ENCODE peak calls at places on chromosomes 7 and 10, in eight cellular contexts. V is heart right ventricle; A is AG04450; S is CD8-positive, alpha-beta memory T cell; U is astrocyte; T is mammary epithelial cell; H is Panc1; Q is endothelial cell of umbilical vein. P is an unnamed sample.

GRCh38 chr10:7121154-7121797 is 289.6 kb downstream of the SFMBT2 start:
- DNase-seq in U (no peak), H (peak), T (peak), S (peak), V (peak), A (no peak), Q (peak), P (no peak)

GRCh38 chr7:98163704-98164478 is 47.3 kb upstream of the BHLHA15 start:
- DNase-seq in Q (peak), S (no peak), H (no peak), U (peak), A (no peak), T (peak), V (no peak), P (no peak)

GRCh38 chr10:125094111-125094705 is 66.2 kb downstream of the CTBP2 start:
- DNase-seq in S (no peak), Q (no peak), T (no peak), V (no peak), A (no peak), U (no peak), H (no peak), P (no peak)

GRCh38 chr10:114749545-114749944 is 72.0 kb upstream of the FHIP2A start:
- DNase-seq in T (no peak), V (no peak), H (no peak), Q (no peak), A (no peak), U (no peak), S (no peak), P (no peak)

GRCh38 chr10:123019264-123019663 is 10.5 kb downstream of the ACADSB start:
- DNase-seq in T (no peak), V (no peak), A (no peak), Q (no peak), U (no peak), S (no peak), H (no peak), P (no peak)

GRCh38 chr10:21423850-21424249 is 101.6 kb downstream of the SKIDA1 start:
- DNase-seq in H (no peak), U (no peak), A (no peak), Q (no peak), S (no peak), T (no peak), V (no peak), P (no peak)

GRCh38 chr7:26293569-26294308 is 2.1 kb downstream of the SNX10 start:
- DNase-seq in S (peak), A (no peak), U (no peak), H (no peak), V (no peak), T (no peak), Q (no peak), P (no peak)

GRCh38 chr7:141915565-141915964 is 634 bp upstream of the OR9A4 start:
- DNase-seq in T (peak), H (no peak), S (no peak), V (no peak), U (no peak), Q (no peak), A (no peak), P (no peak)

GRCh38 chr10:32155075-32155516 is 98.9 kb upstream of the KIF5B start:
- DNase-seq in T (peak), A (no peak), S (no peak), U (peak), V (no peak), Q (peak), H (no peak), P (no peak)

GRCh38 chr10:113030453-113030852 is 80.4 kb downstream of the TCF7L2 start:
- DNase-seq in Q (no peak), T (peak), A (no peak), U (peak), S (no peak), H (no peak), V (no peak), P (no peak)

GRCh38 chr7:67653856-67654442 is 657.3 kb downstream of the TYW1 start:
- DNase-seq in U (no peak), A (no peak), Q (no peak), S (no peak), V (no peak), H (no peak), T (no peak), P (no peak)

GRCh38 chr7:27153526-27153925 is 1.1 kb upstream of the HOXA3 start:
- DNase-seq in V (no peak), H (no peak), A (no peak), U (no peak), T (no peak), S (no peak), Q (no peak), P (peak)

GRCh38 chr7:36344618-36345017 is 45.0 kb upstream of the ANLN start:
- DNase-seq in A (no peak), S (no peak), Q (no peak), T (no peak), V (no peak), U (no peak), H (no peak), P (no peak)

GRCh38 chr10:43700306-43700705 is 51.6 kb upstream of the ZNF32 start:
- DNase-seq in V (no peak), Q (no peak), T (no peak), A (no peak), H (no peak), S (no peak), U (peak), P (no peak)

GRCh38 chr7:94392391-94392782 is 2.3 kb upstream of the COL1A2 start:
- DNase-seq in A (no peak), V (no peak), U (no peak), H (no peak), S (no peak), Q (no peak), T (no peak), P (no peak)

DNA sequence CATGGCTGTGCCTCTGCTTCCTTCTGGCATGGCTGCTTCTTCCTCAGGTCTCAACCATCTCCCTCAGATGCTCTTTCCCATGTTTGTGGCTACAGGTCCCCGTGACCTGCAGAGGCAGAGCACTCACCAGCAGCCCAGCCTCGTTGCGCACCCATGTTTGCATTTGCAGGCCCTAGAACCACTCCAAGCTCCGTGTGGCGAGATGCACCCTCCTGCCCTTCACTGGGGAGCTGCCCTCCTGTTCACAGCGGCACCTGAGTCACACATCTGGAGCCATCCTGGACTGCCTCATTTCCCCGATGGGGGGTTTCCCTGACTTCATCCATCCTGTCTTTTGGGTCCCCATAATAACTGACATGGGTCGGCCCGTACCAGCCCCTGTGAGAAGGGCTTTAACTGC is 35.9 kb downstream of the EGFR start:
- DNase-seq in V (no peak), Q (no peak), U (no peak), T (no peak), H (no peak), A (no peak), S (no peak), P (no peak)
- H3K27ac ChIP-seq in V (no peak), Q (no peak), U (peak), T (peak), H (peak), A (peak), S (no peak), P (no peak)

DNA sequence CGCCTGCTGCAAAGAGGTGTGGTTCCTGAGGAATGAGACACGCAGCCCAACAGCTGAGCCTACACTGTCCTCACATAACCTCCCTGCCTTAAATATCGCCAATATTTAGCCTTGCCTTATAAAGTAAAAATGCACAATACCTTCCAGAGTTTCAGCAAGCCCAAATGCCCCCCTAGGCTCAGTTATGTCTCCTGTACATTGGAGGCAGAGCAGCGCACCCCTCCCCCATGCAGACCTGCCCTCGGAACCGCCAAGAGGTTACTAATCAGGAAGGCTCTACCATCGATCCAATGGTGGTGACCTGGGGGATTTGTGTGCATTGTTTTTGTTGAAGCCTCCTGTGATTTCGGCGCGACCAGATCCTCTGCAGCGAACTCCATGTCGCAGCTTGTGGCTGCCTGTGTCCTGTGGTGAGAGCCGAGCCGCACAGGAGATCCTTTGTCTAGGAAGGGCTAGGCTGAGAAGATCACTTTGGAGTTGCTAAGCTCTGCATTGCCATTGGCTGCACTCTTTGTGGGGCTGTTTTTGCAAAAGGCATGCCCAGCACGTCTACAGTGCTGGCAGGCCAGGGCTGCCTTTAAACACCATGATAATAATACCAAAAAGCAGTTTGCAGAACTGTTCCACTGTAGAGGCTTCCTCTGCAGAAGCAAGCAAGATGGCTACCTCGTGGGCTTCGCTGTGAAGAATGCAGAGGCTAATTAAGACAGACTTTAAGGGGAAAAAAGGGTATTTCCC is 40.1 kb downstream of the TET1 start:
- DNase-seq in A (peak), S (peak), H (peak), Q (peak), U (peak), T (peak), V (peak), P (peak)
- H3K27ac ChIP-seq in A (peak), S (peak), H (peak), Q (peak), U (peak), T (peak), V (peak), P (peak)

DNA sequence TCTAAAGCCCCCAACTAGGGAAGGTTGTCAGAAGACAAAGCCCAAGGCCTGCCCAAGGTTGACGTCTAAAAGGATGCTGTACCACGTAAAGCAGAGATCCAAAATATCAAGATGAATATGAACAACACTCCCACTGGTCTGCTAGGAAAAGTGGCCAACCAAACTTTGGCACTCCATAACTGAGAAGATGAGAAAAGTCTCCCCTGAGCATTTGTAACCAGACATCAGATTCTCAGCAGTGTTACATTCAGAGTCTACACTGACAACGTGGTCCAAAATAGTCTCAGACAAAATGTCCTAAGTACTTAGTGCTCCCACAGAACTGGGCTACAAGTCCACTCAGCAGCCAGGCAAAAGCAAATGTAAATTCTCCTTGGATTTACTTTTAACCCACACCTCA is 185.0 kb upstream of the NOBOX start:
- DNase-seq in S (no peak), A (no peak), Q (no peak), H (no peak), V (no peak), T (no peak), U (no peak), P (no peak)
- H3K27ac ChIP-seq in S (no peak), A (no peak), Q (no peak), H (no peak), V (peak), T (no peak), U (no peak), P (no peak)

GRCh38 chr10:103855852-103856496 is 598 bp upstream of the SH3PXD2A start:
- DNase-seq in S (no peak), T (no peak), Q (no peak), A (no peak), V (no peak), H (no peak), U (no peak), P (no peak)

GRCh38 chr10:103853428-103854264 is 1.7 kb downstream of the SH3PXD2A start:
- DNase-seq in H (no peak), Q (no peak), S (no peak), V (no peak), U (no peak), A (no peak), T (no peak), P (no peak)

GRCh38 chr10:103855424-103855823 is at the start of gene SH3PXD2A:
- DNase-seq in Q (peak), S (no peak), A (no peak), V (peak), T (no peak), U (no peak), H (no peak), P (peak)

GRCh38 chr10:103854265-103854686 is 1.1 kb downstream of the SH3PXD2A start:
- DNase-seq in A (no peak), V (no peak), Q (no peak), U (no peak), T (no peak), H (no peak), S (no peak), P (no peak)

GRCh38 chr10:103854687-103855423 is 521 bp downstream of the SH3PXD2A start:
- DNase-seq in S (no peak), Q (peak), T (no peak), V (peak), U (no peak), H (no peak), A (no peak), P (no peak)
- H3K27ac ChIP-seq in S (no peak), Q (no peak), T (peak), V (peak), U (no peak), H (peak), A (peak), P (no peak)

GRCh38 chr10:132574783-132575319 is 37.3 kb downstream of the INPP5A start:
- DNase-seq in S (no peak), Q (no peak), U (peak), A (no peak), H (no peak), T (no peak), V (no peak), P (no peak)

GRCh38 chr10:132575320-132576201 is 38.0 kb downstream of the INPP5A start:
- DNase-seq in V (no peak), U (peak), T (no peak), Q (peak), A (peak), H (peak), S (no peak), P (no peak)

GRCh38 chr10:132572545-132572937 is 35.0 kb downstream of the INPP5A start:
- DNase-seq in T (no peak), V (no peak), S (no peak), Q (no peak), A (no peak), U (peak), H (peak), P (no peak)

GRCh38 chr10:132571565-132572544 is 34.3 kb downstream of the INPP5A start:
- DNase-seq in V (no peak), S (peak), U (peak), T (peak), Q (peak), A (peak), H (peak), P (no peak)

GRCh38 chr10:132574288-132574687 is 36.7 kb downstream of the INPP5A start:
- DNase-seq in A (no peak), T (no peak), Q (no peak), U (no peak), S (no peak), H (no peak), V (no peak), P (no peak)
- H3K27ac ChIP-seq in A (no peak), T (no peak), Q (no peak), U (no peak), S (no peak), H (peak), V (no peak), P (no peak)

GRCh38 chr10:116548301-116548700 is 2.6 kb downstream of the PNLIP start:
- DNase-seq in Q (no peak), U (no peak), H (no peak), A (no peak), S (no peak), V (no peak), T (no peak), P (no peak)

GRCh38 chr10:116542007-116542677 is 3.6 kb upstream of the PNLIP start:
- DNase-seq in Q (no peak), H (no peak), T (no peak), A (no peak), V (no peak), S (no peak), U (no peak), P (no peak)

GRCh38 chr10:116540814-116541213 is 4.9 kb upstream of the PNLIP start:
- DNase-seq in Q (no peak), U (no peak), T (no peak), V (no peak), A (no peak), H (no peak), S (no peak), P (no peak)

GRCh38 chr10:116545122-116545521 is 609 bp upstream of the PNLIP start:
- DNase-seq in S (no peak), U (no peak), Q (no peak), T (no peak), H (no peak), V (no peak), A (no peak), P (no peak)

DNA sequence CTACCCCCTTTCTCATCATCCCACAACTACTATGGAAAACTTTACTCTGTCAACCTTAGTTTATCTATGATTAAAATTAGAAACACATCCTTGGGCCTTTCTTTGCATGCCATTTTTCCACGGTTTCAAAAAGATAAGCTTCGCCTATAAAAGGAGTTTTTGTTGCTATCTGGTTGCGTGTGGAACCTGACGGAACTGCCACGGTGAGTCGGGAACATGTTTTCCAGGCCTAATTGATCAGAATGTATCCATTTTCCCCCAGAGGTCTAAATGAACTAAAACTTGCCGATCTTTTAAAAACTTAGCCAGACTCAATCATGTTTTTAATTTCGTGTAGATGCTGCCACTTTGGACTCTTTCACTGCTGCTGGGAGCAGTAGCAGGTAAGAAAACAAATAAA is at the start of gene PNLIP:
- DNase-seq in V (no peak), T (no peak), A (no peak), H (no peak), U (no peak), S (no peak), Q (no peak), P (no peak)
- H3K27ac ChIP-seq in V (no peak), T (no peak), A (no peak), H (no peak), U (no peak), S (no peak), Q (no peak), P (no peak)

DNA sequence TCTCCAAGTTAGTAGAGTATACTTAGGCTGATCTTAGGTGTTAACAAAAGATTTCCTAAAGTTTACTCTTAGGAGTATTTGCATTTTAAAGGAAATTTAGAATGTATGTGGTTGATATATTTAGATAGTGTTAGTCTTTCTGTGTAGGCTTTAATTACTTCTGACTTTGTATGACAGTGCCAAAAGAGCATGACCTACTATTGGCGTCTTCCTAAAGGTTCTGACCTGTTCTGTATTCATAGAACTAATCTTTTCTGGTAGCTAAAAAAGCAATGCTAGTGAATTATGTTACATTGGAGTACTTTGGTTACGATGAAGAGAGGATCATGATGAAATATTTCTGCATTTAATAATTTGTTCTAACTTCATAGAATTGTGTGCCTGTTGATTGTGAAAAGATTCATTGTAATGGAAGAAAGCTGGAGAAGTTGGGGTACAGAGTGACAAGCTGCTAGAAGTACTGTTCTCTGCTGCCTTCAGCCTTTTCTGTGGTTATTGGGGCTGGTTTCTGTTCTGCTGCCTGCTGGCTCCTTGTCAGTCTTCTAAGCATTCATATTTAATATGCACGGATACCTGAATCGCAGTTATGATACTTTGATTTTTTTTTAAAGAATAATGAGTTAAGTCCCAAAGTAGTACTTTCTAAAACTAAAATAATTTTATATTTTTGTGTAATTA is 13.2 kb downstream of the WAC start:
- DNase-seq in U (no peak), Q (no peak), S (no peak), T (no peak), A (no peak), H (no peak), V (no peak), P (no peak)
- H3K27ac ChIP-seq in U (no peak), Q (no peak), S (no peak), T (no peak), A (no peak), H (no peak), V (no peak), P (no peak)

GRCh38 chr10:62374862-62375710 is 917 bp downstream of the ZNF365 start:
- DNase-seq in Q (no peak), U (no peak), V (no peak), T (peak), H (no peak), A (no peak), S (no peak), P (no peak)
- H3K27ac ChIP-seq in Q (no peak), U (no peak), V (no peak), T (peak), H (peak), A (no peak), S (no peak), P (peak)